ENCODE peak calls at places on chromosome 10, in four cellular contexts. One of them, this sample, is unnamed.

GRCh38 chr10:97810476-97810875 is 38.7 kb upstream of the SFRP5 start:
- DNase-seq in HepG2: peak
- DNase-seq in H1: no peak
- DNase-seq in GM12878: no peak
- DNase-seq in this sample: no peak

GRCh38 chr10:22634093-22634492 is 80.3 kb downstream of the PIP4K2A start:
- DNase-seq in HepG2: no peak
- DNase-seq in H1: no peak
- DNase-seq in GM12878: no peak
- DNase-seq in this sample: no peak

GRCh38 chr10:84077728-84078127 is 61.6 kb upstream of the GHITM start:
- DNase-seq in HepG2: no peak
- DNase-seq in H1: no peak
- DNase-seq in GM12878: no peak
- DNase-seq in this sample: no peak

GRCh38 chr10:93916257-93917063 is 22.7 kb downstream of the SLC35G1 start:
- DNase-seq in HepG2: peak
- DNase-seq in H1: no peak
- DNase-seq in GM12878: no peak
- DNase-seq in this sample: no peak

GRCh38 chr10:73920084-73920483 is 9.2 kb downstream of the PLAU start:
- DNase-seq in HepG2: no peak
- DNase-seq in H1: no peak
- DNase-seq in GM12878: no peak
- DNase-seq in this sample: no peak

GRCh38 chr10:48450811-48451466 is 144.5 kb downstream of the MAPK8 start:
- DNase-seq in HepG2: no peak
- DNase-seq in H1: peak
- DNase-seq in GM12878: no peak
- DNase-seq in this sample: no peak

GRCh38 chr10:97149065-97149680 is 36.6 kb downstream of the SLIT1 start:
- DNase-seq in HepG2: no peak
- DNase-seq in H1: no peak
- DNase-seq in GM12878: no peak
- DNase-seq in this sample: no peak

GRCh38 chr10:121624778-121625330 is 26.6 kb upstream of the FGFR2 start:
- DNase-seq in HepG2: no peak
- DNase-seq in H1: no peak
- DNase-seq in GM12878: no peak
- DNase-seq in this sample: no peak

GRCh38 chr10:102358717-102359382 is 36.7 kb upstream of the NFKB2 start:
- DNase-seq in HepG2: no peak
- DNase-seq in H1: no peak
- DNase-seq in GM12878: no peak
- DNase-seq in this sample: no peak

DNA sequence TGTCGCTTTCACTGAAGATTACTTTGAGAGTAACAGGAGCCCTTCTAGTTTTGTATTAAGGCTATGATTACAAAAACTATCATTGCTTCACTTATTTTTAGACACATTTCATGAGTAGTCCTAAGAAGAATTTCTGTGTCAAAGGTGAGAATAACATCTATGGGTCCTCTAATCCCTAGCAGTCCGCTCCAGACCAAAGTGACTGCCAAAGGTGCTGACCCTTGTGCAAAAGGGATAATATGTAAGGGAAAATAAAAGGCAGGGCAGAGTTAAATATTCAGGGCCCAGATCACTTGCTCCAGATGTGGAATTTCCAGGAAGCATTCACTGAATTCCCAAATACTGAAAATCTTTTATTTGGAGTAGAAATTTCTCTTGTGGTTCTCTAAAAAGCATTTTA is 29.3 kb downstream of the RHOBTB1 start:
- DNase-seq in HepG2: no peak
- DNase-seq in H1: no peak
- DNase-seq in GM12878: no peak
- DNase-seq in this sample: no peak
- TF ChIP-seq SUZ12 in HepG2: no peak
- TF ChIP-seq SUZ12 in H1: no peak
- TF ChIP-seq SUZ12 in GM12878: no peak
- TF ChIP-seq SUZ12 in this sample: no peak

DNA sequence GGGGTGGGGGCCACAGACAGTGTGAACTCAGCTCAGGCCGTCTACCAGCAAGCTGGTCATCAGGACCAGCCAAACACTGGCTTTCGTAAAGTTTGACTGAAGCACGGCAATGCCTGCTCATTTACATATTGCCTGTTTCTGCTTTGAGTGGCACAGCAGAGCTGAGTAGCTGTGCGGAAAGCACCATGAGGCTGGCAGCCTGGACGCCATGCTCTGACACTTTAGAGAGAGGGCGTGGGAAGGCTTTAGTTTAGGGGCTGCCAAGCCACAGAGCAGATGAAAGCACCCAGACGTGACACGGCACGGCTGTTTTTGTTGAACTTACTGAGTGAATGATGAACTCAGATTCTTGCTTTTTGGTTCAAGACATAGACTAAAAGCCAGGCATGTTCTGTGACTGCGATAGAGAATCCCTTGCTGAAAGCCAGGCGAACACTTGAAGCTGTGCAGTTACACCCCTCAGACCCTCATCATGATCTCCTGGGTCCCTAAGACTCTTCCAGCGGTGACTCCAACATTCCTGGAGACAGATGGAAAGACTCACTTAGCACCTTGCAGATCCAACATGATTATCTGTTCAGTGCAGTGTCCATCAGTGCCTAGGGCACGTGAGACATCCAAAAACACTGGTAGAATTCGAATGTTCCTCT is 182.1 kb downstream of the ZMYND11 start:
- DNase-seq in HepG2: no peak
- DNase-seq in H1: no peak
- DNase-seq in GM12878: peak
- DNase-seq in this sample: no peak
- TF ChIP-seq YY1 in HepG2: no peak
- TF ChIP-seq YY1 in H1: no peak
- TF ChIP-seq YY1 in GM12878: peak
- TF ChIP-seq YY1 in this sample: no peak

DNA sequence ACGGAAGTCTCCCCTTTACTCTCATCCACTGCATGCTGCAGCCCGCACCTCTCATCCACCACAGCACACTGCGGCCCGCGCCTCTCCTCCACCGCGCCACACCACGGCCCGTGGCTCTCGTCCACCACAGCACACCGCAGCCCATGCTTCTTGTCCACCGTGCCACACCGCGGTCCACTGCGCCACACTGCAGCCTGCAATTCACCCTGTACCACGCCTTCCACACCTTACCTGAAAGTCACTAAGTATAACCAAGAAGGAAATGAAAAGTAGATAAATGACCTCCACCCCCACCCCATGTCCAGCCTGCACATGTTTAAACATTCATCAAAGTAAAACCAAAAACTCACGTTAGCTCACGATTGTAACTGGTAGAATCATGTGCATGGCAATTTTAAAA is 176.1 kb downstream of the DIP2C start:
- DNase-seq in HepG2: no peak
- DNase-seq in H1: no peak
- DNase-seq in GM12878: peak
- DNase-seq in this sample: no peak
- H3K4me3 ChIP-seq in HepG2: no peak
- H3K4me3 ChIP-seq in H1: no peak
- H3K4me3 ChIP-seq in GM12878: no peak
- H3K4me3 ChIP-seq in this sample: no peak

DNA sequence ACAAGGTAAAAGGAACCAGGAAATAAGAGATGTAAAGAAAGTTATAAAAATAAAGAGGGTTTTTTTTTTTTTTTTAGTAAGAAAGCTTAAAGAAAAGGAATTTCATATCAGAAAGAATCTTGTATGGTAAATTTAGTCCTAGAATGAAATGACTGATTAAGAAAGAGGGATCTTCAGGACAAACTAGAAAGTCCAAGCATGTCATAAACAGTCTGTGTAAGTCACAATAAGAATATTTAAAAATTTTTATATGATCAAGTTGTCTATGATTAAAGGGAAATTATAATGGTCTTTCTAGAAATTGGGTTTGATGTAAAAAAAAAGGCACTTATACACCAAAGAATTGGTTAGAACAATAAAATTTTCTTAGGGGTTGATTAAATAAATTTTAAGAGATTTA is 289.5 kb downstream of the XPNPEP1 start:
- DNase-seq in HepG2: no peak
- DNase-seq in H1: no peak
- DNase-seq in GM12878: no peak
- DNase-seq in this sample: no peak
- TF ChIP-seq SUZ12 in HepG2: no peak
- TF ChIP-seq SUZ12 in H1: no peak
- TF ChIP-seq SUZ12 in GM12878: no peak
- TF ChIP-seq SUZ12 in this sample: no peak

GRCh38 chr10:80196270-80196949 is 8.9 kb downstream of the ANXA11 start:
- DNase-seq in HepG2: peak
- DNase-seq in H1: no peak
- DNase-seq in GM12878: peak
- DNase-seq in this sample: no peak
- TF ChIP-seq YY1 in HepG2: no peak
- TF ChIP-seq YY1 in H1: no peak
- TF ChIP-seq YY1 in GM12878: no peak
- TF ChIP-seq YY1 in this sample: no peak

GRCh38 chr10:452512-453504 is 236.7 kb downstream of the DIP2C start:
- DNase-seq in HepG2: no peak
- DNase-seq in H1: no peak
- DNase-seq in GM12878: no peak
- DNase-seq in this sample: no peak

GRCh38 chr10:458466-458865 is 231.0 kb downstream of the DIP2C start:
- DNase-seq in HepG2: no peak
- DNase-seq in H1: no peak
- DNase-seq in GM12878: no peak
- DNase-seq in this sample: no peak

GRCh38 chr10:459743-460142 is 229.7 kb downstream of the DIP2C start:
- DNase-seq in HepG2: no peak
- DNase-seq in H1: no peak
- DNase-seq in GM12878: no peak
- DNase-seq in this sample: no peak

GRCh38 chr10:454860-455259 is 234.6 kb downstream of the DIP2C start:
- DNase-seq in HepG2: no peak
- DNase-seq in H1: no peak
- DNase-seq in GM12878: no peak
- DNase-seq in this sample: no peak

DNA sequence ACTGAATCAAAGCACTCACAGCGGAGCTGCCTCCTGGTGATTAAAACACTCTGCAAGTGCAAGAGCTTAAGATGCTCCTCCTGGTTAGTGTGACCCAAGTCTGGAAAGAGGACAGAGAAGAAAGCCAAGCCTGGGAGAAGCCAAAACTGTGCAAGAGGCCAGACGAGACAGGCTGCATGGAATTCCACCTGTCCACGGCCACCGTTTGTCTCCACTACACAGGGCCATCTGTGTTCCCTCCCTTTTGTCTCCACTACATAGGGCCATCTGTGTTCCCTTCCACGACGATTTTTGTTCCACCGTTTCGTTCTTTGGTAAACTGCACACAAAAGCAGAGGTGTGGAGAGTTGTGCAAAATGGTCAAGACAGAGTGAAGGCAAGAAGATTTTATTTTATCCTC is 233.0 kb downstream of the DIP2C start:
- DNase-seq in HepG2: no peak
- DNase-seq in H1: no peak
- DNase-seq in GM12878: no peak
- DNase-seq in this sample: no peak
- H3K4me3 ChIP-seq in HepG2: no peak
- H3K4me3 ChIP-seq in H1: no peak
- H3K4me3 ChIP-seq in GM12878: no peak
- H3K4me3 ChIP-seq in this sample: no peak

GRCh38 chr10:24822557-24822956 is 98.9 kb upstream of the ARHGAP21 start:
- DNase-seq in HepG2: no peak
- DNase-seq in H1: no peak
- DNase-seq in GM12878: peak
- DNase-seq in this sample: no peak
- TF ChIP-seq SUZ12 in HepG2: no peak
- TF ChIP-seq SUZ12 in H1: no peak
- TF ChIP-seq SUZ12 in GM12878: no peak
- TF ChIP-seq SUZ12 in this sample: no peak

GRCh38 chr10:79022565-79023488 is 45.9 kb upstream of the ZMIZ1 start:
- DNase-seq in HepG2: peak
- DNase-seq in H1: peak
- DNase-seq in GM12878: peak
- DNase-seq in this sample: peak
- TF ChIP-seq YY1 in HepG2: no peak
- TF ChIP-seq YY1 in H1: no peak
- TF ChIP-seq YY1 in GM12878: no peak
- TF ChIP-seq YY1 in this sample: no peak

DNA sequence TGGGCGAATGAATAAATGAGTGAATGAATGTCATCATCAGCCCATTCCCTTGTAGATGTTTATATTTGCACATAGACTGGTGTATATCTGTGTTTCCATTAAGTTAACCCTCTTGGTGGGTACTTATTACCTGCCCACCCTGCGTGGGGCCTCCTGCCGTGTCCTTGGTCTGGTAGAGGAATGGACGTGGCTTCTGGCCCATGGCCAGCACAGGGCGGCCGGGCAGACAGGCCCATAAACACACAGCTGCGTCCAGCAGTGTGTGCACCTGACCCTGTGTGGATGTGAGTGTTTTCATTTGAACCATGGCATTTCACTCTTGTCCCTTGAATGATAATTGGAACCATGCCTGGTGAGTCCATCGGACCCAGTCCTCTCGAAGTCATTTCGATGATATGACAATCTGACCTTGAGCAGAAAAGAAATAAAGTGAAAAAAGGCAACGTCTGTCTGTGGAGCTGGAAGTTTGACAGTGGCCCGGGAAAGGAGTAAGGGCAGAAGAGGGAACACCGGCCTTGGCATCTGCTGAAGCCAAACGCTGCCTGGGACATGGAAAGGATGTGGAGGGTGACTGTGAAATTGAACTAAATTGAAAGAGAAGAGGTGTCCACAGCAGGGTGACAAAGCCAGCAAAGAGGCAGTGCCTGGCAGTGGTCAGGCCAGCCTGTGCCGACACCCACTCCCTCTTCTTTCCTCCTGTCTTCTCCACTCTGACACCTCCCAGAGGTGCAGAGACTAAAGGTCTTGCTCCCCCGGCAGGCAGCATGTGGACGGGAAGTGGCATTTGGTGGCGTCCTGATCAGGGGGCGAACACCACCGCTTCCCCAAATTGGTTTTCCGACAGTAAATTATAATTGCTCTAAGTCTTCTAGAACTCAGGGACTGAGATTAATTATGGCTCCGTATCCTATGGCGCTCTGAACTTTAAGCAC is 199.0 kb upstream of the ZMIZ1 start:
- DNase-seq in HepG2: no peak
- DNase-seq in H1: peak
- DNase-seq in GM12878: no peak
- DNase-seq in this sample: no peak
- H3K4me3 ChIP-seq in HepG2: no peak
- H3K4me3 ChIP-seq in H1: no peak
- H3K4me3 ChIP-seq in GM12878: no peak
- H3K4me3 ChIP-seq in this sample: no peak